ENCODE peak calls at places on chromosomes 12 and 14, in five cellular contexts. O is endodermal cell, G is PC-9, P is DND-41, H is astrocyte. J is an unnamed sample.
A peak's percentile ranks its signal among the peaks of the same experiment; 100 is the strongest.

GRCh38 chr12:126362490-126362889 is 1297.3 kb downstream of the AACS start:
- DNase-seq in P (no peak), H (no peak), O (no peak), G (no peak), J (no peak)

GRCh38 chr12:121812921-121813896 is 9.4 kb downstream of the SETD1B start:
- DNase-seq in O (no peak), H (no peak), P (no peak), G (no peak), J (no peak)

GRCh38 chr14:89228921-89229639 is 188.0 kb downstream of the FOXN3 start:
- DNase-seq in G (no peak), P (no peak), H (no peak), O (no peak), J (no peak)

GRCh38 chr14:90570463-90570860 is 173.6 kb downstream of the CALM1 start:
- DNase-seq in H (no peak), O (no peak), P (no peak), G (no peak), J (no peak)

GRCh38 chr14:35121026-35121886 is 534 bp downstream of the PPP2R3C start:
- DNase-seq in H (no peak), G (no peak), O (peak; percentile 49), P (peak; percentile 37), J (no peak)

GRCh38 chr12:83559650-83560049 is 872.9 kb downstream of the TMTC2 start:
- DNase-seq in G (no peak), H (no peak), P (no peak), O (no peak), J (no peak)

GRCh38 chr14:71439247-71439646 is 493.0 kb upstream of the RGS6 start:
- DNase-seq in O (no peak), P (no peak), G (no peak), H (peak; percentile 41), J (no peak)

GRCh38 chr14:105267820-105268548 is 19.7 kb downstream of the BTBD6 start:
- DNase-seq in P (no peak), G (no peak), H (peak; percentile 6), O (peak; percentile 62), J (no peak)

GRCh38 chr14:72714094-72714493 is 179.8 kb downstream of the DPF3 start:
- DNase-seq in P (peak; percentile 42), G (no peak), O (no peak), H (no peak), J (peak; percentile 17)

GRCh38 chr14:72782817-72783216 is 111.1 kb downstream of the DPF3 start:
- DNase-seq in G (no peak), O (no peak), P (no peak), H (no peak), J (no peak)

GRCh38 chr12:26773313-26774104 is 59.5 kb downstream of the ITPR2 start:
- DNase-seq in G (no peak), O (no peak), P (no peak), H (no peak), J (no peak)

GRCh38 chr14:64684091-64684490 is 20.1 kb upstream of the PLEKHG3 start:
- DNase-seq in H (peak; percentile 27), P (no peak), G (no peak), O (no peak), J (no peak)

GRCh38 chr12:55965941-55966407 is at the start of gene PMEL:
- DNase-seq in G (no peak), H (no peak), P (no peak), O (peak; percentile 79), J (no peak)

GRCh38 chr12:89059721-89060120 is 292.6 kb downstream of the DUSP6 start:
- DNase-seq in P (no peak), G (no peak), O (no peak), H (no peak), J (no peak)

GRCh38 chr14:50061664-50062437 is 54.5 kb downstream of the VCPKMT start:
- DNase-seq in O (peak; percentile 61), H (peak; percentile 48), P (peak; percentile 88), G (peak; percentile 73), J (peak; percentile 84)

GRCh38 chr14:53209370-53209769 is 56.2 kb upstream of the DDHD1 start:
- DNase-seq in P (no peak), H (no peak), O (no peak), G (no peak), J (no peak)

GRCh38 chr14:103897075-103897947 is 30.9 kb upstream of the TDRD9 start:
- DNase-seq in O (no peak), G (no peak), P (no peak), H (no peak), J (no peak)

GRCh38 chr14:86787782-86788181 is 1205.2 kb downstream of the GALC start:
- DNase-seq in O (no peak), G (no peak), H (no peak), P (peak; percentile 70), J (no peak)

GRCh38 chr12:131699434-131699833 is 11.5 kb upstream of the SFSWAP start:
- DNase-seq in O (no peak), P (no peak), H (no peak), G (no peak), J (no peak)

GRCh38 chr12:114936148-114937099 is 252.4 kb upstream of the TBX3 start:
- DNase-seq in G (no peak), H (peak; percentile 77), O (peak; percentile 34), P (no peak), J (no peak)

GRCh38 chr12:109228664-109229063 is 80.4 kb downstream of the FOXN4 start:
- DNase-seq in G (no peak), O (no peak), H (no peak), P (no peak), J (no peak)

DNA sequence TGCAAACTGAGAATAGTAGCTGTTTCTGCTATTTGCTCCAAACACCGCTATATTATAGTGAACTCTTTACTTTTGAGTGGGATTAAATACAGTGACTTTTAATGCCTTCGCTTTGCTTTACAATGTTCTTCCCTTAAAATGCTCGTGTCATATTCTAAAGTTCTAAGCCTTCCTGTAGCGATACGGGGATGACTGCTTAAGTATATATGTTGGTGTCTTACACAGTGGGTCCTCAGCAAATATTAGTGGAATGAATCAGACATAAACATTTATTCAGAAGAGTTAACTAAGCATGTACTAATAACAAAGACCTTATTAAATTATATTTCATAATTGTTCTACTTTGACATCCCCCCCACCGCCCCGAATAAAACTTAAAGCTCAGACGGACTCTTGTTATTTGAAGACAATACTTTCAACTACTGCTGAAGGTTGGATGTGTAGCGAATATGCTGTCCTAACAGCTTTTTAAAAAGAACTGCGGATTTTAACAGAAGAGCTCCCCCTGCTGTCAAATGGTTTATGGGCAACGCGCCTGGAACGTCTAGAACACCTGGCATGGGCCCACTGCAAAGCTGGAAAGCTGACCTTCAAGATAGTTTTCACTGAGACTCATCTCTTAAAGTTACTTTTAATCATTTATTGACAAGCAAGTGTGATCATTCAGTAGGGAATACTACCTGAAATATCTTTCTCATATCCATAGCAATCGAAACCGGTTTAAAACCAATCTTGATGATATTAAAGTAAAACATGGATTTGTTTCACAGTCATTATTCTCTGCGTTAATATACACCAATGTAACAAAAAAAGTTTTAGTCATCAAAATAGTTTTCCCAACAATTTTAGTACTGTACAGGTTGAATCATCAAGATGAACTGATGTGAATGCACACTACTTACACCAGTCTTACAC is 136.7 kb upstream of the KRAS start:
- DNase-seq in H (peak; percentile 73), G (peak; percentile 68), O (peak; percentile 93), P (peak; percentile 82), J (peak; percentile 76)
- H3K27ac ChIP-seq in H (peak overlapping the region; percentile 100), G (no peak overlapping the region), O (no peak overlapping the region), P (peak overlapping the region; percentile 54), J (peak overlapping the region; percentile 100)

GRCh38 chr12:11752403-11753150 is 103.1 kb downstream of the ETV6 start:
- DNase-seq in P (no peak), H (no peak), O (no peak), G (no peak), J (no peak)
- H3K4me1 ChIP-seq in P (peaks cover 2% of the 10 kb centered on the region), H (peaks cover 8% of the 10 kb centered on the region), O (peaks cover 29% of the 10 kb centered on the region), G (no peaks in the 10 kb centered on the region), J (no peaks in the 10 kb centered on the region)

GRCh38 chr14:68956728-68957127 is 22.4 kb downstream of the ACTN1 start:
- DNase-seq in P (no peak), G (no peak), O (no peak), H (no peak), J (no peak)
- H3K27ac ChIP-seq in P (no peak overlapping the region), G (no peak overlapping the region), O (no peak overlapping the region), H (peak overlapping the region; percentile 37), J (no peak overlapping the region)

DNA sequence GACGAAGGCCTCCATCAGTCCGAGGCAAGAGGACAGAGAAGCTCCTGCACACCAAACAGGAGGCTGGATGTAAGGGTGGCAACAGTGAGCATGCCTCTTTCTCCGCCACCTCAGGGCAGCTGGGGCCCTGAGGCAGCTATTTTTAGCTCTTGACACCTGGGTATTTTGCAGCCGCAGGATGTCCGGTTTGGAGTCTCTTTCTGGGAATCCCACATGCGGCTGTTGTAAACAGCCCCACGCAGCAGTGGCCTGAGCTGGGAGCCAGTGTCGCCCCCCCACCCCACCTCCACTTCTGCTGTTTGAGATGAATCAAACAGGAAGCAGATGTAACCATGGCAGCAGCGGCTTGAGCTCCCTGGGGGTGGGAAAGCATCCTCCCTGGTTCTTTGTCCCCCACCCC is 11.7 kb downstream of the HDAC7 start:
- DNase-seq in H (peak; percentile 52), G (no peak), P (peak; percentile 90), O (no peak), J (peak; percentile 47)
- H3K4me1 ChIP-seq in H (peaks cover 52% of the 10 kb centered on the region), G (peaks cover 14% of the 10 kb centered on the region), P (peaks cover 56% of the 10 kb centered on the region), O (peaks cover 18% of the 10 kb centered on the region), J (peaks cover 98% of the 10 kb centered on the region)

DNA sequence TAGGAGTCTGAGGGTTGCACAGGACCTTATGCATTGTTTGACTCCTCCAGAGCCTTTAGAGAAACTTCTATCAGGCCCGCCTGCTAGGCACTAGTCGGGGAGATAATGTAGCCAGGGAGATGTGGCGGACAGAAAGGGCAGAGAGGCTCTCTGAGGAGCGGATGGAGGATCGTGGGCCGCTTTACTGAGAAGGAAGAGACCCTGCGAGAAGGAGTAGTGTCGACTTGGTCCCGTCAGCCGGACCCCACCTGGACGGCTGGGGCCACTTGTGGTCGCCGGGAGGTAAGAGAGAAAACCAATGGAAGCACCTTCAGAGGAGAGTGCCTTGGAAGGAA is 467 bp upstream of the MCRS1 start:
- DNase-seq in H (no peak), O (no peak), G (no peak), P (no peak), J (no peak)
- H3K27ac ChIP-seq in H (peak overlapping the region; percentile 92), O (no peak overlapping the region), G (peak overlapping the region; percentile 57), P (peak overlapping the region; percentile 97), J (peak overlapping the region; percentile 93)

GRCh38 chr14:61565836-61566536 is 129.3 kb upstream of the HIF1A start:
- DNase-seq in H (peak; percentile 93), G (peak; percentile 82), O (no peak), P (no peak), J (no peak)
- H3K4me1 ChIP-seq in H (peaks cover 90% of the 10 kb centered on the region), G (peaks cover 96% of the 10 kb centered on the region), O (peaks cover 28% of the 10 kb centered on the region), P (peaks cover 38% of the 10 kb centered on the region), J (peaks cover 23% of the 10 kb centered on the region)

J was measured in CD8-positive, alpha-beta T cell.